ENCODE peak calls at places on chromosomes 12 and 14, in eight cellular contexts. S, D, L, J, M, Y, P and Z are unnamed samples.

GRCh38 chr12:130418261-130418660 is 80.6 kb downstream of the PIWIL1 start:
- DNase-seq in S (no peak), D (no peak), L (no peak), J (no peak), M (no peak), Y (no peak), P (no peak), Z (no peak)

GRCh38 chr14:92945959-92946846 is 23.3 kb downstream of the CHGA start:
- DNase-seq in S (no peak), D (peak; percentile 56), L (no peak), J (peak; percentile 70), M (peak; percentile 19), Y (peak; percentile 88), P (no peak), Z (no peak)

GRCh38 chr14:66003082-66003740 is 483.0 kb upstream of the CCDC196 start:
- DNase-seq in S (peak; percentile 37), D (no peak), L (no peak), J (no peak), M (no peak), Y (no peak), P (no peak), Z (no peak)

GRCh38 chr12:106601548-106601947 is 18.7 kb downstream of the RFX4 start:
- DNase-seq in S (no peak), D (no peak), L (no peak), J (no peak), M (no peak), Y (no peak), P (peak; percentile 47), Z (no peak)

GRCh38 chr12:23533699-23534098 is 415.8 kb downstream of the SOX5 start:
- DNase-seq in S (no peak), D (no peak), L (no peak), J (no peak), M (no peak), Y (no peak), P (no peak), Z (no peak)

GRCh38 chr12:56720696-56721615 is 4.1 kb downstream of the NACA start:
- DNase-seq in S (no peak), D (no peak), L (no peak), J (no peak), M (no peak), Y (no peak), P (no peak), Z (no peak)

GRCh38 chr12:74624206-74624605 is 86.6 kb downstream of the ATXN7L3B start:
- DNase-seq in S (no peak), D (no peak), L (no peak), J (no peak), M (no peak), Y (no peak), P (no peak), Z (no peak)

GRCh38 chr12:71948390-71948789 is 9.7 kb downstream of the TPH2 start:
- DNase-seq in S (no peak), D (no peak), L (no peak), J (no peak), M (no peak), Y (no peak), P (no peak), Z (no peak)

GRCh38 chr12:112182499-112182898 is 57.1 kb downstream of the TRAFD1 start:
- DNase-seq in S (no peak), D (no peak), L (no peak), J (peak; percentile 62), M (no peak), Y (no peak), P (no peak), Z (no peak)

GRCh38 chr14:75370416-75371205 is 57.2 kb upstream of the JDP2 start:
- DNase-seq in S (no peak), D (no peak), L (no peak), J (no peak), M (no peak), Y (no peak), P (no peak), Z (no peak)

GRCh38 chr14:39430762-39431415 is 1.3 kb downstream of the FBXO33 start:
- DNase-seq in S (no peak), D (no peak), L (peak; percentile 25), J (no peak), M (no peak), Y (no peak), P (peak; percentile 15), Z (no peak)

GRCh38 chr12:124486346-124486963 is 81.0 kb downstream of the NCOR2 start:
- DNase-seq in S (no peak), D (peak; percentile 16), L (no peak), J (no peak), M (no peak), Y (no peak), P (no peak), Z (no peak)

GRCh38 chr14:99527427-99528076 is 46.3 kb downstream of the CCNK start:
- DNase-seq in S (no peak), D (no peak), L (no peak), J (no peak), M (no peak), Y (no peak), P (no peak), Z (no peak)

GRCh38 chr14:99532310-99532709 is 51.1 kb downstream of the CCNK start:
- DNase-seq in S (no peak), D (no peak), L (no peak), J (no peak), M (no peak), Y (no peak), P (no peak), Z (no peak)

GRCh38 chr14:99530407-99530806 is 49.2 kb downstream of the CCNK start:
- DNase-seq in S (no peak), D (no peak), L (no peak), J (no peak), M (no peak), Y (no peak), P (no peak), Z (no peak)

GRCh38 chr14:99531221-99532096 is 50.2 kb downstream of the CCNK start:
- DNase-seq in S (no peak), D (no peak), L (peak; percentile 90), J (peak; percentile 66), M (no peak), Y (no peak), P (no peak), Z (no peak)

DNA sequence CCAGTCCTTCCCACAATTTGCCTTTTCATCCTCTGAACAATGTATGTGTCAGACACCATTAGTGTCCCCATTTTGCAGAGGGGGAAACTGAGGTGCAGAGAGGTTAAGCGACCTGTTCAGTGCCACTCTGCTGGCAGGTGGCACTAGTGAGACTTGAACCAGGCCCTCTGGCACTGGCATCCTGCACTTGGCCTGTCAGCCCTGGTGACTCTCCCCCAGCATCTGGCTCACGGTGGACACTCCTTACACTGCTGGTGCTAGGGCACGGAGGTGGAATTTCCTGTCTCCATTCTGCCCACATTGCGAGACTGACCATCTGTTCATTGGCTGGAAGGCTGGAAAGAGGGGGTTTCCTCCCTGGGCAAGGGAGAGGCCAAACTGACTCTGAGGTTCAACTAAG is 48.7 kb downstream of the CCNK start:
- DNase-seq in S (no peak), D (no peak), L (no peak), J (peak; percentile 34), M (no peak), Y (no peak), P (no peak), Z (no peak)
- TF ChIP-seq CTCF in S (no peak), D (no peak), L (peak; percentile 9), J (no peak), M (no peak), Y (no peak), P (no peak), Z (no peak)

DNA sequence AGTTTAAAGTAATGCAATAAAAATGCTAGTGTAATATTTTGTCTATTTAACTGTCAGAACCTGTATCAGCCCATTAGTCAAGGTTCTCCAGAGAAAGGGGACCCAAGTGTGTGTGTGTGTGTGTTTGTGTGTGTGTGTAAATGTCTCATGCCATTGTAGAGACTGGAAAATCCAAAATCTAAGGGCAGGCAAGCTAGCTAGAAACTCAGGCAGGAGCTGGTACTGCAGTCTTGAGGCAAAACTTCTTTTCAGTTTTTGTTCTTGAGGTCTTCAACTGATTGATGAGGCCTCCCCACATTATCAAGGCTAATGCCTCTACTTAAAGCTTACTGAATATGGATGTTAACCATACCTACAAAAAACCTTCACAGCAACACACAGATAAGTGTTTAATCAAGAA is 126.7 kb downstream of the PRKD1 start:
- DNase-seq in S (no peak), D (no peak), L (peak; percentile 40), J (no peak), M (no peak), Y (no peak), P (no peak), Z (no peak)
- TF ChIP-seq CTCF in S (no peak), D (no peak), L (peak; percentile 43), J (no peak), M (no peak), Y (no peak), P (no peak), Z (no peak)

GRCh38 chr12:78088391-78088832 is 257.7 kb downstream of the NAV3 start:
- DNase-seq in S (no peak), D (no peak), L (peak; percentile 67), J (peak; percentile 29), M (no peak), Y (no peak), P (no peak), Z (no peak)

GRCh38 chr12:78087363-78087675 is 256.6 kb downstream of the NAV3 start:
- DNase-seq in S (no peak), D (no peak), L (no peak), J (peak; percentile 28), M (no peak), Y (no peak), P (no peak), Z (no peak)

GRCh38 chr12:78081590-78082314 is 251.1 kb downstream of the NAV3 start:
- DNase-seq in S (no peak), D (no peak), L (no peak), J (no peak), M (no peak), Y (no peak), P (no peak), Z (no peak)

GRCh38 chr12:78085562-78086182 is 255.0 kb downstream of the NAV3 start:
- DNase-seq in S (no peak), D (no peak), L (peak; percentile 25), J (peak; percentile 49), M (no peak), Y (no peak), P (no peak), Z (no peak)

DNA sequence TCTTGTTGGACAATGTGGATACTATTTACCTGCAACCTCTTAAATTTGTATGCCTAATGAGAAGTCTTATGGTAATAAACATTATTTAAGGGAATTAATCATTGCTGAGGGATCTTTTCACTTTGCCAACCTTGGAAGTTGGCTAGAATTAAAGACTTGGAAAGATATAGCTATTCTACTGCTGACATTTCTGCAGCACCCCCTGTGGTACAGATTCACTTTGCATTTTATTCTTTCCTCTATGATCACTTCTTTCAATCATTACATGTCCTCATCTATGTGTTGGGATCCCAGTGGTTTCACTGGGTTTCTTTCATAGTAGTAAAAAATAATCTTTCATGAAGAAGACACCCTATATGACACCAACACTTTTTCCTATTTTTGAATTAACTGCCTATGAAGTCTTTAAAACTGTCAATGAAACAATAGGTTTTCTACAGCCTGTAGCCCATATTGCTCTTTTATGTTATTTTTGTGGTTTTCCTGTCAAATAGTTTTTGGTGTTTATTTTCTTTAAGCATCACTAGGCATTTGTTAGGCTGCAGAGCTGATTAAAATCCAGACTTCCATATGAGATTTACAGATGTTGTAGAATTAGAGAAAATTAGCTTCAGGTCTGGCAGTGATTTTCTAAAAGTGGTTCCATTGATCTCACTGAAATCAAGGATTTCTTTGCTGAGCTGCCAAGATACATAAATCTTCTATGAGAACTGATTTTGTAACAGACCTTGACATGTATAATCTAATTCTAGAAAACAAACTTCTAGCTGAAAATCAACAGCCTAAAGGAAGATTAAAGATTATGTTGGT is 256.1 kb downstream of the NAV3 start:
- DNase-seq in S (no peak), D (no peak), L (peak; percentile 54), J (no peak), M (no peak), Y (no peak), P (no peak), Z (no peak)
- TF ChIP-seq CTCF in S (no peak), D (no peak), L (peak; percentile 53), J (peak; percentile 39), M (no peak), Y (no peak), P (no peak), Z (no peak)

GRCh38 chr12:121916719-121917118 is 1.7 kb upstream of the CFAP251 start:
- DNase-seq in S (no peak), D (no peak), L (peak; percentile 72), J (peak; percentile 65), M (no peak), Y (no peak), P (peak; percentile 44), Z (no peak)
- TF ChIP-seq CTCF in S (no peak), D (peak; percentile 42), L (peak; percentile 50), J (peak; percentile 23), M (no peak), Y (no peak), P (peak; percentile 29), Z (no peak)